ENCODE peak calls at places on chromosomes 3 and 15, in five cellular contexts. P is anterior cingulate cortex; F is SIG-M5; H is activated naive CD4-positive, alpha-beta T cell; Z is EH. R is an unnamed sample.

GRCh38 chr3:193614430-193614829 is 21.4 kb downstream of the OPA1 start:
- DNase-seq in P (no peak), F (no peak), H (no peak), Z (no peak), R (no peak)

GRCh38 chr15:80780416-80781221 is 1.4 kb downstream of the CEMIP start:
- DNase-seq in P (no peak), F (no peak), H (no peak), Z (peak), R (no peak)

GRCh38 chr3:32640939-32641725 is 43.9 kb upstream of the CNOT10 start:
- DNase-seq in P (no peak), F (no peak), H (no peak), Z (peak), R (no peak)

GRCh38 chr3:170383567-170383966 is 26.1 kb downstream of the SKIL start:
- DNase-seq in P (no peak), F (no peak), H (no peak), Z (peak), R (no peak)

GRCh38 chr15:55954862-55955605 is 38.4 kb downstream of the NEDD4 start:
- DNase-seq in P (no peak), F (no peak), H (no peak), Z (no peak), R (no peak)

GRCh38 chr15:57691082-57691481 is 15.4 kb upstream of the POLR2M start:
- DNase-seq in P (no peak), F (no peak), H (no peak), Z (no peak), R (no peak)

GRCh38 chr3:188900421-188900941 is 271.3 kb upstream of the TPRG1 start:
- DNase-seq in P (no peak), F (no peak), H (no peak), Z (peak), R (no peak)

GRCh38 chr3:115833074-115833473 is 209.8 kb downstream of the GAP43 start:
- DNase-seq in P (no peak), F (no peak), H (no peak), Z (peak), R (no peak)

R was measured in HL-60.